ENCODE peak calls at places on chromosomes 12 and 14, in seven cellular contexts. O is stimulated activated naive CD4-positive, alpha-beta T cell; G is frontal cortex; J is stimulated activated CD4-positive, alpha-beta T cell treated with anti-CD3 and anti-CD28 coated beads, Interleukin-4, amount 100 ng/mL, for 1 hour; W is stimulated activated CD8-positive, alpha-beta memory T cell treated with anti-CD3 and anti-CD28 coated beads, Interleukin-2, amount 100 ng/mL, for 1 hour; Y is left ventricle myocardium inferior; T is progenitor cell of endocrine pancreas. Q is an unnamed sample.

GRCh38 chr14:68016243-68016914 is 196.8 kb downstream of the RAD51B start:
- DNase-seq in O (no peak), G (no peak), J (no peak), W (no peak), Y (no peak), T (no peak), Q (no peak)

GRCh38 chr12:57131896-57132744 is 3.8 kb downstream of the LRP1 start:
- DNase-seq in O (no peak), G (peak; percentile 31), J (no peak), W (no peak), Y (no peak), T (no peak), Q (no peak)

GRCh38 chr12:111444706-111445310 is 39.1 kb downstream of the SH2B3 start:
- DNase-seq in O (peak; percentile 71), G (no peak), J (peak; percentile 82), W (peak; percentile 60), Y (peak; percentile 69), T (no peak), Q (no peak)

GRCh38 chr12:47802312-47802711 is 17.4 kb downstream of the HDAC7 start:
- DNase-seq in O (no peak), G (no peak), J (no peak), W (no peak), Y (no peak), T (no peak), Q (no peak)

GRCh38 chr14:101947577-101947903 is 16.8 kb upstream of the DYNC1H1 start:
- DNase-seq in O (no peak), G (no peak), J (no peak), W (no peak), Y (no peak), T (no peak), Q (no peak)

GRCh38 chr12:89863968-89864367 is 155.3 kb upstream of the ATP2B1 start:
- DNase-seq in O (peak; percentile 85), G (no peak), J (no peak), W (no peak), Y (no peak), T (no peak), Q (no peak)

GRCh38 chr14:68841030-68841809 is 48.4 kb upstream of the ZFP36L1 start:
- DNase-seq in O (no peak), G (no peak), J (no peak), W (no peak), Y (no peak), T (no peak), Q (no peak)

GRCh38 chr12:27843714-27844245 is 63.7 kb upstream of the MANSC4 start:
- DNase-seq in O (no peak), G (no peak), J (no peak), W (no peak), Y (no peak), T (no peak), Q (no peak)

GRCh38 chr12:122909442-122910288 is 13.7 kb upstream of the VPS37B start:
- DNase-seq in O (no peak), G (no peak), J (no peak), W (no peak), Y (peak; percentile 54), T (no peak), Q (no peak)

GRCh38 chr14:70317969-70318634 is 41.4 kb downstream of the COX16 start:
- DNase-seq in O (no peak), G (peak; percentile 51), J (no peak), W (no peak), Y (no peak), T (peak; percentile 26), Q (no peak)

GRCh38 chr12:108696111-108696995 is 35.0 kb downstream of the CORO1C start:
- DNase-seq in O (no peak), G (no peak), J (peak; percentile 1), W (no peak), Y (no peak), T (no peak), Q (no peak)

GRCh38 chr14:59177229-59177628 is 11.2 kb upstream of the DAAM1 start:
- DNase-seq in O (no peak), G (no peak), J (no peak), W (no peak), Y (no peak), T (no peak), Q (no peak)

GRCh38 chr12:111569363-111570089 is 29.6 kb downstream of the ATXN2 start:
- DNase-seq in O (no peak), G (no peak), J (no peak), W (no peak), Y (no peak), T (no peak), Q (no peak)

GRCh38 chr12:117860111-117860510 is 108.7 kb downstream of the KSR2 start:
- DNase-seq in O (no peak), G (no peak), J (no peak), W (no peak), Y (no peak), T (no peak), Q (no peak)

GRCh38 chr12:127928615-127929014 is 338.4 kb upstream of the TMEM132C start:
- DNase-seq in O (no peak), G (no peak), J (no peak), W (no peak), Y (no peak), T (no peak), Q (no peak)

GRCh38 chr14:102811971-102812370 is 34.7 kb downstream of the TRAF3 start:
- DNase-seq in O (no peak), G (no peak), J (no peak), W (no peak), Y (no peak), T (no peak), Q (no peak)

GRCh38 chr12:106769078-106769477 is 5.4 kb upstream of the RIC8B start:
- DNase-seq in O (no peak), G (no peak), J (no peak), W (no peak), Y (no peak), T (no peak), Q (no peak)

GRCh38 chr12:115683240-115683765 is 594.2 kb downstream of the MED13L start:
- DNase-seq in O (no peak), G (no peak), J (no peak), W (no peak), Y (no peak), T (no peak), Q (no peak)

GRCh38 chr12:15928870-15929571 is 17.9 kb downstream of the DERA start:
- DNase-seq in O (no peak), G (peak; percentile 27), J (no peak), W (no peak), Y (peak; percentile 21), T (no peak), Q (no peak)

GRCh38 chr14:75244121-75244520 is 34.5 kb upstream of the FOS start:
- DNase-seq in O (no peak), G (no peak), J (no peak), W (no peak), Y (no peak), T (no peak), Q (no peak)

GRCh38 chr14:100141133-100141497 is 18.3 kb downstream of the DEGS2 start:
- DNase-seq in O (no peak), G (no peak), J (no peak), W (no peak), Y (no peak), T (no peak), Q (no peak)

GRCh38 chr12:12734561-12735071 is 17.4 kb downstream of the CDKN1B start:
- DNase-seq in O (no peak), G (no peak), J (no peak), W (no peak), Y (no peak), T (no peak), Q (no peak)

GRCh38 chr12:40980346-40981005 is 207.6 kb upstream of the PDZRN4 start:
- DNase-seq in O (no peak), G (no peak), J (no peak), W (no peak), Y (no peak), T (no peak), Q (no peak)

GRCh38 chr14:55354500-55354899 is 57.1 kb downstream of the ATG14 start:
- DNase-seq in O (peak; percentile 76), G (peak; percentile 55), J (peak; percentile 52), W (peak; percentile 26), Y (peak; percentile 20), T (peak; percentile 15), Q (peak; percentile 51)

GRCh38 chr12:1918081-1918874 is at the start of gene CACNA2D4:
- DNase-seq in O (no peak), G (peak; percentile 6), J (no peak), W (no peak), Y (no peak), T (no peak), Q (peak; percentile 97)

GRCh38 chr12:69329669-69330428 is 18.3 kb upstream of the LYZ start:
- DNase-seq in O (peak; percentile 79), G (no peak), J (no peak), W (no peak), Y (no peak), T (no peak), Q (no peak)

GRCh38 chr14:94401083-94401482 is 12.7 kb upstream of the SERPINA1 start:
- DNase-seq in O (no peak), G (no peak), J (no peak), W (no peak), Y (no peak), T (no peak), Q (no peak)

GRCh38 chr12:131863711-131864396 is 30.6 kb upstream of the ULK1 start:
- DNase-seq in O (no peak), G (peak; percentile 7), J (no peak), W (no peak), Y (no peak), T (no peak), Q (no peak)

GRCh38 chr12:51009038-51009437 is 17.1 kb downstream of the SLC11A2 start:
- DNase-seq in O (peak; percentile 69), G (peak; percentile 48), J (peak; percentile 52), W (no peak), Y (peak; percentile 66), T (no peak), Q (no peak)

Q was measured in D721Med.